ENCODE peak calls at places on chromosome 10, in four cellular contexts. One of them, this sample, is unnamed. For H3K4me1, the result is how much of the 10 kb centered on the place peaks cover.

GRCh38 chr10:110834622-110835219 is 37.0 kb upstream of the PDCD4 start:
- DNase-seq in CD8-positive, alpha-beta memory T cell: no peak
- DNase-seq in GM23248: no peak
- DNase-seq in lower lobe of right lung: no peak
- DNase-seq in this sample: no peak

GRCh38 chr10:70145166-70145665 is 1.3 kb downstream of the TYSND1 start:
- DNase-seq in CD8-positive, alpha-beta memory T cell: peak
- DNase-seq in GM23248: peak
- DNase-seq in lower lobe of right lung: no peak
- DNase-seq in this sample: no peak

GRCh38 chr10:14185501-14186045 is 145.2 kb downstream of the FRMD4A start:
- DNase-seq in CD8-positive, alpha-beta memory T cell: peak
- DNase-seq in GM23248: peak
- DNase-seq in lower lobe of right lung: no peak
- DNase-seq in this sample: peak

GRCh38 chr10:53025172-53025651 is 252.6 kb upstream of the MBL2 start:
- DNase-seq in CD8-positive, alpha-beta memory T cell: no peak
- DNase-seq in GM23248: peak
- DNase-seq in lower lobe of right lung: no peak
- DNase-seq in this sample: no peak

GRCh38 chr10:127863231-127863825 is 29.4 kb downstream of the CLRN3 start:
- DNase-seq in CD8-positive, alpha-beta memory T cell: no peak
- DNase-seq in GM23248: no peak
- DNase-seq in lower lobe of right lung: no peak
- DNase-seq in this sample: no peak

GRCh38 chr10:130430852-130431704 is 294.9 kb downstream of the GLRX3 start:
- DNase-seq in CD8-positive, alpha-beta memory T cell: no peak
- DNase-seq in GM23248: no peak
- DNase-seq in lower lobe of right lung: no peak
- DNase-seq in this sample: no peak

GRCh38 chr10:122637371-122637770 is 62.3 kb downstream of the C10orf120 start:
- DNase-seq in CD8-positive, alpha-beta memory T cell: no peak
- DNase-seq in GM23248: no peak
- DNase-seq in lower lobe of right lung: no peak
- DNase-seq in this sample: no peak

GRCh38 chr10:21372651-21373410 is 152.7 kb downstream of the SKIDA1 start:
- DNase-seq in CD8-positive, alpha-beta memory T cell: peak
- DNase-seq in GM23248: peak
- DNase-seq in lower lobe of right lung: peak
- DNase-seq in this sample: peak

GRCh38 chr10:110471566-110472139 is 26.1 kb upstream of the DUSP5 start:
- DNase-seq in CD8-positive, alpha-beta memory T cell: no peak
- DNase-seq in GM23248: peak
- DNase-seq in lower lobe of right lung: no peak
- DNase-seq in this sample: no peak

GRCh38 chr10:60182691-60183090 is 207.0 kb downstream of the ANK3 start:
- DNase-seq in CD8-positive, alpha-beta memory T cell: no peak
- DNase-seq in GM23248: peak
- DNase-seq in lower lobe of right lung: no peak
- DNase-seq in this sample: no peak

GRCh38 chr10:49710966-49711365 is 31.5 kb downstream of the C10orf53 start:
- DNase-seq in CD8-positive, alpha-beta memory T cell: no peak
- DNase-seq in GM23248: no peak
- DNase-seq in lower lobe of right lung: no peak
- DNase-seq in this sample: no peak

GRCh38 chr10:30999084-30999712 is 32.5 kb downstream of the ZNF438 start:
- DNase-seq in CD8-positive, alpha-beta memory T cell: no peak
- DNase-seq in GM23248: peak
- DNase-seq in lower lobe of right lung: no peak
- DNase-seq in this sample: no peak

DNA sequence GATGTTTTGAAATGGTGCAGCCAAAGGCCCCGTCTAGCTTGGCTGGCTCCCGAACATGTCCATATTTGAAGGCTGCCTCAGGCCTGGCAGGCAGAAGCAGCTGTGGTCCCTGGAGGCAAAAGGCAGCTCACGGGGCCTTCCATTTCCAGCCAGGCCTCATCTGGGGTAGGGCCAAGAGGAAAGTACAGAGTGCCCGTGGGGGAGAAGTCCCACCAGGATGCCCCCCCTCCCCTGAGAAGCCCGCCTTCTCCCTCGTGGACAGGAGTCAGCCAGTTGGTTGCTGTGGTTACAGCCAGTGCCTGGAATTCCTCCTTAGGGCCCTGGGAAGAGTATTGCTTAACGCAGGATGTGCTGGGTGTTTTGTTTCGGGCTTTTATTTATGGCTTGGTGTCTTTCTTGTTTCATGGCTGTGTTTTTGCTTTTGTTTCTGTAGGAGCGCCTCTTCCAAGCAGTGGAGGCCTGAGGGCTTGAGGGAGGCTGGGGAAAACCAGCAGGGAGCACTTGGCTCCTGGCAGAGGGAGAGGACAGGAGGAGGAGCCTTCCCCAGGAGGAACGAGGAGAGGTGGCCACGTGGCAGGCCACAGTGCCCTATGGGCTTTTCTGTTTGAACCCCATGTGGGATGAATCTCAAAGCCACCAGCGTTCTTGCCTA is 45.4 kb downstream of the CHST3 start:
- DNase-seq in CD8-positive, alpha-beta memory T cell: no peak
- DNase-seq in GM23248: peak
- DNase-seq in lower lobe of right lung: peak
- DNase-seq in this sample: no peak
- H3K27ac ChIP-seq in CD8-positive, alpha-beta memory T cell: no peak
- H3K27ac ChIP-seq in GM23248: peak
- H3K27ac ChIP-seq in lower lobe of right lung: peak
- H3K27ac ChIP-seq in this sample: no peak

DNA sequence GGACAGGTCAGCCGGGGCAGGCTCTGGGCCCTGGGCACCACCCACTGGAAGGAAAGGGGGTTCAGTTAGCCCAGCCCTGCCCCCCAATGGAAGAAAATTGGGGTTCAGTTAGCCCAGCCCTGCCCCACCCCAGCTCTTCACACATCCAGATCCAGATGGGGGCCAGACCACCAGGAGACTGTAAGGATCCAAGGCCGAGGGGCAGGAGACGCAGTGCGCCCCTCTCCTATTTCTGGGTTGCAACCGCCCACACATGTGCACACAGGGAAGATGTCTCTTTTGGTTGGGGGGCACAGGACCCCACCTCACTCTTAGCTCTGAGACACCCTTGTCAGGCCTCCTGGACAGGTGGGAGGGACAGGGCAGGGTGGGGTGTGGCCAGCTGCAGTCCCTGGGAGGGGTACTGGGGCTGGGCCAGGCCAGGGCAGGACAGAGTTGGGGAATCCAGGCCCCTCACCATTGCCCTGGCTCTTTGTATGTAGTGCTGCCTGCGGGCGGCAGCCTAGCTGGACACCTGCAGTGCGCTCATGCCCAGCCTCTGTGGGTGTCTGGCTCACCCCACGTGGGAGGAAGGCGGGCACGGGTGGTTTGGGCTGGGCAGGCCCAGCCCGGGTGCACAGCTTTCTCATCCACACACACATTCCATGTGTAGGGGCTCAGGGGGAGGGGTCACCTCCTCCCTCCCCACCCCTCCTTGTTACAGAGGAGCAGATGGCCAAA is 141.2 kb downstream of the LHPP start:
- DNase-seq in CD8-positive, alpha-beta memory T cell: no peak
- DNase-seq in GM23248: no peak
- DNase-seq in lower lobe of right lung: no peak
- DNase-seq in this sample: no peak
- H3K4me1 ChIP-seq in CD8-positive, alpha-beta memory T cell: under half
- H3K4me1 ChIP-seq in GM23248: under half
- H3K4me1 ChIP-seq in lower lobe of right lung: under half
- H3K4me1 ChIP-seq in this sample: under half

GRCh38 chr10:22633528-22633927 is 80.8 kb downstream of the PIP4K2A start:
- DNase-seq in CD8-positive, alpha-beta memory T cell: no peak
- DNase-seq in GM23248: no peak
- DNase-seq in lower lobe of right lung: no peak
- DNase-seq in this sample: no peak

GRCh38 chr10:22634606-22635467 is 79.5 kb downstream of the PIP4K2A start:
- DNase-seq in CD8-positive, alpha-beta memory T cell: no peak
- DNase-seq in GM23248: no peak
- DNase-seq in lower lobe of right lung: no peak
- DNase-seq in this sample: no peak

GRCh38 chr10:22631646-22632278 is 82.6 kb downstream of the PIP4K2A start:
- DNase-seq in CD8-positive, alpha-beta memory T cell: peak
- DNase-seq in GM23248: no peak
- DNase-seq in lower lobe of right lung: no peak
- DNase-seq in this sample: no peak

GRCh38 chr10:22634093-22634492 is 80.3 kb downstream of the PIP4K2A start:
- DNase-seq in CD8-positive, alpha-beta memory T cell: peak
- DNase-seq in GM23248: no peak
- DNase-seq in lower lobe of right lung: no peak
- DNase-seq in this sample: no peak

GRCh38 chr10:22633106-22633505 is 81.3 kb downstream of the PIP4K2A start:
- DNase-seq in CD8-positive, alpha-beta memory T cell: no peak
- DNase-seq in GM23248: no peak
- DNase-seq in lower lobe of right lung: no peak
- DNase-seq in this sample: no peak
- H3K4me3 ChIP-seq in CD8-positive, alpha-beta memory T cell: no peak
- H3K4me3 ChIP-seq in GM23248: no peak
- H3K4me3 ChIP-seq in lower lobe of right lung: no peak
- H3K4me3 ChIP-seq in this sample: no peak

DNA sequence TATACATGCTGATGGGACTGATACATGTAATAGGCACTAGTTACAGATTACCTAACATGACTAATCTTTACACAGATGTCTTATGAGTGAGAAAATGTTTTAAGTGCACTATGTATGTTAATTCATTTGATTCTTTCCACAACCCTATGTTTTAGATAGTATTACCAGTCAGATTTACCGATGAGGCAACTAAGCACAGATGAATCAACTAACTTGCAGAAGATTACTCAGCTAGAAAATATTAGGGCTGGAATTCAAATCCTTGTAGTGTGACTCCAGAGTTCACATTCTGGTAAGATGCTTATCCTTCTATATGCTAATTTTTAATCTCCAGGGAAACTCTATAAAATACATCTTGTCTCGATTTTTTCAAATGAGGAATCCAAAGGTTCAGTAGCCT is 964.9 kb downstream of the REEP3 start:
- DNase-seq in CD8-positive, alpha-beta memory T cell: no peak
- DNase-seq in GM23248: peak
- DNase-seq in lower lobe of right lung: no peak
- DNase-seq in this sample: no peak
- H3K27ac ChIP-seq in CD8-positive, alpha-beta memory T cell: no peak
- H3K27ac ChIP-seq in GM23248: no peak
- H3K27ac ChIP-seq in lower lobe of right lung: no peak
- H3K27ac ChIP-seq in this sample: no peak

GRCh38 chr10:11158080-11158479 is 140.4 kb downstream of the CELF2 start:
- DNase-seq in CD8-positive, alpha-beta memory T cell: no peak
- DNase-seq in GM23248: no peak
- DNase-seq in lower lobe of right lung: no peak
- DNase-seq in this sample: no peak

GRCh38 chr10:11157292-11158052 is 139.8 kb downstream of the CELF2 start:
- DNase-seq in CD8-positive, alpha-beta memory T cell: no peak
- DNase-seq in GM23248: no peak
- DNase-seq in lower lobe of right lung: no peak
- DNase-seq in this sample: no peak

GRCh38 chr10:11154809-11155208 is 137.1 kb downstream of the CELF2 start:
- DNase-seq in CD8-positive, alpha-beta memory T cell: no peak
- DNase-seq in GM23248: peak
- DNase-seq in lower lobe of right lung: no peak
- DNase-seq in this sample: no peak

GRCh38 chr10:11154333-11154732 is 136.7 kb downstream of the CELF2 start:
- DNase-seq in CD8-positive, alpha-beta memory T cell: no peak
- DNase-seq in GM23248: no peak
- DNase-seq in lower lobe of right lung: no peak
- DNase-seq in this sample: no peak

GRCh38 chr10:11156480-11156879 is 138.8 kb downstream of the CELF2 start:
- DNase-seq in CD8-positive, alpha-beta memory T cell: peak
- DNase-seq in GM23248: no peak
- DNase-seq in lower lobe of right lung: no peak
- DNase-seq in this sample: no peak
- H3K4me1 ChIP-seq in CD8-positive, alpha-beta memory T cell: half or more
- H3K4me1 ChIP-seq in GM23248: under half
- H3K4me1 ChIP-seq in lower lobe of right lung: under half
- H3K4me1 ChIP-seq in this sample: half or more

DNA sequence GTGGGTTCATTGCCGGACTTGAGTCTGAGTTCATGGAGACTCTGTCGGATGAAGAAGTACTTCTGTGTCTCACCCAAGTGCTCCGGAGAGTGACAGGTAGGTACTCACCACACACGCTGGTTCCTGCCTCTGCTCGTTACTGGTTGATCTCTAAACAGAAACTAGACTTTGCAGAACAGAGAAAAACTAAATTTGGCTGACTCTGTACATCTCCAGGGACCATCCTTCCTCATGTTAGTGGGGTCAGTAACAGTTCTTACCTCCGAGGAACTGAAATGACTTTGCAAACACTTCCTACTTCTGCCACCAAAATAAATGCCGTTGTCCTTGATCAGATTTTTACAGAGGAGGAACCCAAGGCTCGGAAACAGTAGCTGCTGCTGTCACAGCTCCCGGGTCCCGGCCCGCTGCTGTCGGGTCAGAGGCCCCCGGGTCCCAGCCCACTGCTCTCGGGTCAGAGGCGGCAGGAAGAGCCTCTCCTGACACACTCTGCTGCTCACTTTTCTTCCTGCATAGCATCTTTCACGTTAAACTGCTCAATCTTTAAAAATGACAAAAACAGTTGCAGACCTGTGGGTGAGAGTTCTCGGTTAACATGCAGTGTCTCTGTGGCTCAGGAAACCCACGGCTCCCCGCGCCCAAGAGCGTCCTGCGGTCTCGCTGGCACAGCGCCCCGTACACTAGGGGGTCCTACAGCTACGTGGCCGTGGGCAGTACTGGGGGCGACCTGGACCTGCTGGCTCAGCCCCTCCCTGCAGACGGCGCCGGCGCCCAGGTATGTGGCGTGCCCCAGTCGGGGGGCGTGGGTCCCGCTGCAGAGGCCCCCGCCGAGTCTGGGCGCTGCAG is 4.8 kb upstream of the MTG1 start:
- DNase-seq in CD8-positive, alpha-beta memory T cell: peak
- DNase-seq in GM23248: no peak
- DNase-seq in lower lobe of right lung: peak
- DNase-seq in this sample: no peak
- H3K4me3 ChIP-seq in CD8-positive, alpha-beta memory T cell: peak
- H3K4me3 ChIP-seq in GM23248: no peak
- H3K4me3 ChIP-seq in lower lobe of right lung: peak
- H3K4me3 ChIP-seq in this sample: peak

GRCh38 chr10:15478950-15479349 is 107.9 kb upstream of the FAM171A1 start:
- DNase-seq in CD8-positive, alpha-beta memory T cell: no peak
- DNase-seq in GM23248: no peak
- DNase-seq in lower lobe of right lung: no peak
- DNase-seq in this sample: no peak
- H3K27ac ChIP-seq in CD8-positive, alpha-beta memory T cell: no peak
- H3K27ac ChIP-seq in GM23248: no peak
- H3K27ac ChIP-seq in lower lobe of right lung: no peak
- H3K27ac ChIP-seq in this sample: no peak

DNA sequence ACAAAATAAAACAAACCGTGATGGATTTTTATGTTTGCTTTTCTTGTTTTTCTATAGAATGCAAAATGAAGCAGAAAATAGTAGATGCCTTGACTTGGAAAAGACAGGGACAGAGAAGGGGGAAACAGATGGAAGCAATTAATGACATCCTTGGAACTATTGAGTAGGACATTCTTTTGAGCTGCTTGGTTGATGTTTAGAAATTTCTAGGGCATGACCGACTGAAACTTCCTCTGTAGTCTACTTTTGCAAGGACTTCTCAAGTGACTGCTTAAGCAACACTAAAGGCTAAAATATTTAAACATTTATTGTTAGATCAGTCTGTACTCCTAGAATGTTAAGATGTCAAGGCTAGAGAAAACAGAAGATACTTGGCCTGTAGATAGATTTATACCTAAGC is 49.4 kb downstream of the VCL start:
- DNase-seq in CD8-positive, alpha-beta memory T cell: no peak
- DNase-seq in GM23248: peak
- DNase-seq in lower lobe of right lung: no peak
- DNase-seq in this sample: no peak
- H3K4me1 ChIP-seq in CD8-positive, alpha-beta memory T cell: under half
- H3K4me1 ChIP-seq in GM23248: under half
- H3K4me1 ChIP-seq in lower lobe of right lung: under half
- H3K4me1 ChIP-seq in this sample: under half

This sample was measured in effector memory CD4-positive, alpha-beta T cell.